ENCODE peak calls at places on chromosomes 6 and 20, in eight cellular contexts. O is mammary epithelial cell, S is nephron progenitor cell, V is endodermal cell, F is type B pancreatic cell, K is IMR-90, A is GM12865, B is right lobe of liver. P is an unnamed sample.

GRCh38 chr6:113944701-113945100 is 26.2 kb downstream of the HDAC2 start:
- DNase-seq in O (peak), S (no peak), V (no peak), F (no peak), K (peak), A (no peak), B (no peak), P (no peak)

GRCh38 chr6:84417261-84417660 is 189.8 kb upstream of the CEP162 start:
- DNase-seq in O (no peak), S (no peak), V (no peak), F (no peak), K (peak), A (no peak), B (no peak), P (no peak)

GRCh38 chr20:62787329-62787728 is 8.9 kb upstream of the MRGBP start:
- DNase-seq in O (no peak), S (no peak), V (no peak), F (no peak), K (no peak), A (no peak), B (no peak), P (no peak)

GRCh38 chr6:151370509-151371078 is 20.8 kb downstream of the ZBTB2 start:
- DNase-seq in O (no peak), S (no peak), V (peak), F (no peak), K (peak), A (no peak), B (no peak), P (no peak)

GRCh38 chr20:20360464-20360863 is 7.4 kb upstream of the INSM1 start:
- DNase-seq in O (peak), S (peak), V (peak), F (no peak), K (peak), A (peak), B (no peak), P (peak)

GRCh38 chr6:34383171-34383631 is 9.3 kb downstream of the NUDT3 start:
- DNase-seq in O (no peak), S (peak), V (no peak), F (no peak), K (peak), A (no peak), B (no peak), P (no peak)

GRCh38 chr20:822651-823325 is 10.7 kb upstream of the FAM110A start:
- DNase-seq in O (no peak), S (no peak), V (no peak), F (peak), K (no peak), A (no peak), B (no peak), P (no peak)

GRCh38 chr6:79137671-79138070 is 59.6 kb upstream of the PHIP start:
- DNase-seq in O (no peak), S (no peak), V (no peak), F (no peak), K (no peak), A (no peak), B (no peak), P (no peak)

GRCh38 chr6:5442946-5443345 is 181.6 kb downstream of the FARS2 start:
- DNase-seq in O (no peak), S (no peak), V (no peak), F (no peak), K (no peak), A (no peak), B (no peak), P (no peak)

GRCh38 chr20:34532320-34532719 is 16.1 kb downstream of the DYNLRB1 start:
- DNase-seq in O (no peak), S (no peak), V (no peak), F (no peak), K (no peak), A (no peak), B (no peak), P (no peak)

GRCh38 chr20:57450419-57450818 is 59.2 kb downstream of the RBM38 start:
- DNase-seq in O (no peak), S (peak), V (no peak), F (no peak), K (peak), A (peak), B (peak), P (peak)

GRCh38 chr6:93784794-93785757 is 365.7 kb upstream of the EPHA7 start:
- DNase-seq in O (no peak), S (no peak), V (no peak), F (no peak), K (no peak), A (no peak), B (no peak), P (no peak)

GRCh38 chr6:99905209-99906106 is 88.6 kb downstream of the MCHR2 start:
- DNase-seq in O (peak), S (peak), V (no peak), F (no peak), K (peak), A (peak), B (no peak), P (peak)

GRCh38 chr6:56909115-56909907 is 45.6 kb upstream of the BEND6 start:
- DNase-seq in O (peak), S (no peak), V (no peak), F (no peak), K (peak), A (no peak), B (no peak), P (no peak)
- TF ChIP-seq CTCF in O (no peak), S (no peak), V (no peak), F (no peak), K (no peak), A (no peak), B (no peak), P (no peak)

DNA sequence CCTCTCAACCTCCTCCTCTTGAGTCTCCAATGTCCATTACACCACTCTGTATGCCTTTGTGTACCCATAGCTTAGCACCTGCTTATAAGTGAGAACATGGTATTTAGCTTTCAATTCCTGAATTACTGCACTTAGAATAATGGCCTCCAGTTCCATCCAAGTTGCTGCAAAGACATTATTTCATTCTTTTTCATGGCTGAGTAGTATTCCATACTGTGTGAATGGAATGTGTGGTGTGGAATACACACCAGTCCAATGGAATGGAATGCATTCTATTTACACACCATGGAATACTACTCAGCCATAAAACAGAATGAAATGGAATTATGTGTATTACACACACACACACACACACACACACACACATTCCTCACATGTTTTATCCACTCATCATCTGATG is 116.1 kb downstream of the BACH2 start:
- DNase-seq in O (no peak), S (no peak), V (no peak), F (no peak), K (no peak), A (no peak), B (no peak), P (no peak)
- TF ChIP-seq CTCF in O (no peak), S (no peak), V (no peak), F (no peak), K (no peak), A (no peak), B (no peak), P (no peak)

DNA sequence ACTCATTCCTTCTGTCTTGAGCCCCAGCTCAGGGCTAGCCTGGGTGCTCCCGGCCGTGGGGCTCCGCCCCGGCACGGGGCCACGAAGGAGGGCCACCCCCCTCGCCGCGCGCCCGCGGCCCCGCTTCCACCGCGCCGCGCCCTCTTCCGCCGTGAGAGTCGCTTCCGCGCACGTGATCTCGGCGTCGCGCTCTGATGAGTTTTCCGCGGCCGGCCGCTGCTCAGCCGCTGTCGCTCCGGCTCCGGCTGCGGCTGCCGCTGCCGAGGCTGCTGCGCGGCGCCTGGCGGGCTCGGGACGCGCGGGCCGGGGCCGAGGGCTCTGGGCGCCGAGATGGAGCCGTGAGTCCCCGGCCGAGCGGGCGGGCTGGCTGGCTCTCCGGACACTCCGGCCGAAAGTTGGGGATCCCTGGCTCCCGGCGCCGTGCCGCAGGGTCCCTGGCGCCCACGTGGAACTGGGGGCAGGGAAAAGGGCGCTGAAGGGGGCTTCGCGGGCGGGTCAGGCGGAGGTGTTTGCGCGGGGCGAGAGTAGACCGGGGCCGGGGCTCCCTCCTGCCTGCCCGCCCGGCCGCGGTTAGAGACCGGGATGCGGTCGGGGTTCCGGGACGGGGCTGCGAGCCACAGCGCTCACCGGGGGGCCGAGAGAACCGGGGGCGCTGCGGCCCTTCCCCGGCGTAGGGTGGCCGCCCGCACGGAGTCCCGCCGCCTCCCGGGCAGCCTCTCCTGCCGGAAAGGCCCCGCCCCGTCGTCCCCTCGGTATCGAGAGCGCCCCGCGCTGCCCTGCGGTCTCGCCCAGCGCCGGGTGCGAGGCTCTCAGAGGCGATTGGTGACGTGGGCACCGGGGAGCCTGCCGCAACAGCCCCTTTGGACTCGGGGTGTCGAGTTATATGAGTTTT is at the start of gene TMEM181:
- DNase-seq in O (peak), S (peak), V (peak), F (peak), K (peak), A (peak), B (peak), P (peak)
- TF ChIP-seq CTCF in O (no peak), S (no peak), V (no peak), F (peak), K (no peak), A (no peak), B (no peak), P (peak)

GRCh38 chr6:96286503-96286902 is 235.1 kb upstream of the UFL1 start:
- DNase-seq in O (no peak), S (no peak), V (no peak), F (no peak), K (no peak), A (peak), B (no peak), P (no peak)
- TF ChIP-seq CTCF in O (no peak), S (no peak), V (peak), F (no peak), K (no peak), A (no peak), B (no peak), P (no peak)

GRCh38 chr20:49545572-49545971 is 22.4 kb downstream of the PTGIS start:
- DNase-seq in O (no peak), S (no peak), V (no peak), F (no peak), K (no peak), A (no peak), B (no peak), P (no peak)
- TF ChIP-seq CTCF in O (no peak), S (no peak), V (peak), F (peak), K (no peak), A (peak), B (no peak), P (no peak)

GRCh38 chr20:51768759-51769517 is 748 bp upstream of the ATP9A start:
- DNase-seq in O (no peak), S (no peak), V (no peak), F (no peak), K (no peak), A (no peak), B (no peak), P (no peak)

GRCh38 chr20:51763965-51764602 is 4.1 kb downstream of the ATP9A start:
- DNase-seq in O (no peak), S (no peak), V (no peak), F (no peak), K (peak), A (no peak), B (no peak), P (no peak)

GRCh38 chr20:51767867-51768758 is at the start of gene ATP9A:
- DNase-seq in O (peak), S (peak), V (peak), F (no peak), K (peak), A (no peak), B (peak), P (no peak)

GRCh38 chr20:51769941-51770615 is 1.9 kb upstream of the ATP9A start:
- DNase-seq in O (no peak), S (no peak), V (no peak), F (no peak), K (no peak), A (no peak), B (no peak), P (no peak)

DNA sequence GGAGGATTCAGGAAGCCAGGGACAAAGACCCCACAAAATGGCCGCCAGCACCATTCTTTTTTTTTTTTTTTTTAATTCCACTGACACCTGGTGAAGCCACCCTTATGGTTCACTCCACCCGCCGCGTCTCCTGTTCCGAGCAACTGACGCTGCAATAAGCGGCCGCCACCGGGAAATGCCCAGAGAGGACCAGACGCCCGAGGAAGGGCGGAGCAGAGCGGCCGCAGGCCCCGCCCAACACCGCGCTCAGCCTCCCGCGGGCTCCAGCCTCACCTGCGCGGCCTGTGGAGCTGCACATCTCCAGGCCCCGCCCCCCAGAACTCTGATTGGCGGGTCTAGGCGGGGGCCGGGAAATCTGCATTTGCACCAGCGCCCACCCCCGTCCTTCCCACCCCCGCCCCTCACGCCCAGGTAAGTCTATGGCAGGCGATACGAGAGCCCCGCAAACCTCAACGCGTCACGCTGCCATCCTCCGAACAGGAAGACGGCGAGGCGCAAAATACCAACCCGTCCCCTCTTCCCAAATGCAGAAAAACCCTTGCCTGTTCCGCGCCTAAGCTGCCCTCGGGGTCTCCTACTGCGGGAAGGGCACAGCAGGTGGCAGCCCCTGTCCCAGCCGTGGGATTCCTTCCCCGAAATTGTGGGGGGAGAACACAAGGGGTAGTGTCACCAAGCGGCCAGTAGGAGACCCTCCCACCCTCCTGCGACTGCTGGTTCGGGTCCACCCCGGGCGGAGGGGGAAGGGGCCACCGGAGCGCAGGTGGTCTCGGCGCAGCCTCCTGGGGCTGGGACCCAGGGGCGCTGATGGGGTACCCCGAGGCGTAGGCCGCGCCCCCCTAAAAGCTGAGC is 948 bp downstream of the ATP9A start:
- DNase-seq in O (peak), S (peak), V (peak), F (peak), K (no peak), A (peak), B (peak), P (peak)
- TF ChIP-seq CTCF in O (peak), S (peak), V (peak), F (peak), K (peak), A (no peak), B (no peak), P (no peak)

DNA sequence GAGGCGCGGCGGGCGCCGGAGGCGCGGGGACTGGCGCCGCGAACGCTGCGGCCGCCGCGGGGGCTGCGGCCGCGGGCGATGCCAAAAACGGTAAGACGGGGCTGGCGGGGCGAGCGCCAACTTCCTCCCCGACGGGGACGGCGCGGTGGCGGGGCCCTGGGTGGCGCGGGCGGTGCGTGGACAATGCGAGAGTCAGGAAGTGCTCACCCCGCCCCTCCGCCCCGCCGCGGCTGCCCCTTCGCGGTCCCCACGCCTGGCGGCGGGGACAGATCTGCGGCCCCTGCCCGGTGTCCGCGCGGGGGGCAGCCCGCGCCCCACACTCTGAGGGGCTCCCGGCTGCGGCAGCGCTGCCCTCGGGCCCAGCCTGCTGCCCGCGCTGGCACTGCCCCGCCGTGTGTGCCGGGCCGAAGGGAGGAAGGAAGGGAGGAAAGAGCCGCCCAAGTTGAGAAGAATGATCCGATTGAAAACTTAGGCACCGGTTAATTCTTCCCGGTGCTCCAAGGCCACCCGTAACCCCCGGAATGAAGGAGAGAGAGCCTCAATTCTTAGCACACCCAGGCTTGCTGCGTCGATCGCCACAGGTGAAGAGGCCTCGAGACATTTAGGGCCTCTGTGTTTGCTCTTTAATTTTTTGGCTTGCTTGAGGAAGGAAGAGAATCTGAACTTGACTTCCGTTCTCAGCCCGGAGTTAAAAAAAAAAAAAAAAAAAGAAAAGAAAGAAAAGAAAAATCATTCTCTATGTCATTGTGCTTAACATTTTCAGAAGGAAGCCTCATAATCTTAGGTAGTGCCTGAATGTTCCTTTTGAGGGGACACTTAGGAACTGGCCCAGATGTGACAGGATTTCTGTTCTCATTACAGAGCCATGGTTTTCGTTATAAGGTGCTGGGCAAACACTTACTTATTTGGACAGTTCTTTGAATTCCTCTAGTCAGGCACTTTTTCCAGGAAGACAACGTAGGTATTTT is 982 bp downstream of the HECA start:
- DNase-seq in O (peak), S (peak), V (peak), F (peak), K (peak), A (peak), B (peak), P (peak)
- TF ChIP-seq CTCF in O (no peak), S (no peak), V (peak), F (no peak), K (peak), A (no peak), B (no peak), P (no peak)

DNA sequence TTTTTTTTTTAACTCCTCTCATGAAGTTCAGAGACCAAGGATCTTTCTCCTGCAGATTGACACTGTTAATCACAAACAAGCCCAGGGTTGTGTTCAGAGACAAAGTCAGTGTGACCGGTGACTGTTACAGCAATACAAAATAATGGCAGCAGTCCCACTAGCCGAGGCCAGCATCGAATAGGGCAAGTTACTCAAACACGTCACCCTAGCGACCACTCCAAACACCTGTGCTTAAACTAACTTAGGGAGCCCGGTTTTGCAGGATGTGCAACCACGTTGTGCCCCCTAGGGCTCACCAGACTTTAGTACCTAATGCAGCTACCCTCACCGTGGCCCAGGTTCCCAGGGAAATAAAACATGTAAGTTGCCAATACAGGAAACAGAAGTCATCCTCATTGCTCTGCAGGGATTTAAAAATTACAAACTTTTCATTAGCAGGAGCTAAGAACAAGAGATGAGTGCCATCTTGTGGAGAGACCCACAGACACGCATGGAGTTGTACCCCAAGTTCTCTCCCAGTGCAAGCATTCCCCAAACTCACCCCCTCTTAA is 38.1 kb downstream of the FAM50B start:
- DNase-seq in O (no peak), S (no peak), V (no peak), F (no peak), K (peak), A (peak), B (peak), P (peak)
- TF ChIP-seq CTCF in O (peak), S (no peak), V (peak), F (peak), K (peak), A (peak), B (peak), P (peak)